ENCODE peak calls at places on chromosomes 4 and X, in ten cellular contexts. Z is uterus, X is K562, R is spleen, E is sigmoid colon, J is IMR-90, W is HCT116, U is A549, N is upper lobe of left lung, Y is heart left ventricle. P is an unnamed sample.

GRCh38 chr4:148444296-148445070 is 2.3 kb upstream of the NR3C2 start:
- DNase-seq in N (peak), Z (peak), R (peak), Y (peak), X (no peak), J (no peak), U (no peak), E (peak), W (no peak), P (peak)

GRCh38 chrX:107741318-107741813 is 34.2 kb downstream of the TSC22D3 start:
- DNase-seq in W (no peak), E (no peak), R (peak), X (no peak), U (no peak), N (no peak), Z (no peak), Y (no peak), J (no peak), P (no peak)

GRCh38 chr4:154560824-154561231 is 2.0 kb upstream of the FGB start:
- DNase-seq in Z (no peak), N (no peak), R (no peak), E (no peak), J (peak), X (no peak), Y (no peak), U (no peak), W (no peak), P (no peak)

GRCh38 chr4:101304916-101305315 is 42.4 kb downstream of the PPP3CA start:
- DNase-seq in N (no peak), W (no peak), Z (no peak), X (no peak), U (no peak), J (peak), E (no peak), Y (no peak), R (no peak), P (no peak)

GRCh38 chr4:178028481-178028880 is 586.2 kb upstream of the AGA start:
- DNase-seq in Y (no peak), R (no peak), N (no peak), J (no peak), X (peak), Z (no peak), E (no peak), U (no peak), W (no peak), P (no peak)

GRCh38 chr4:169665039-169665732 is 44.8 kb downstream of the CLCN3 start:
- DNase-seq in R (no peak), N (no peak), X (peak), Y (no peak), Z (no peak), E (no peak), U (no peak), W (no peak), J (no peak), P (peak)

GRCh38 chr4:151992301-151992700 is 231.5 kb upstream of the GATB start:
- DNase-seq in Y (no peak), W (no peak), E (no peak), X (no peak), Z (no peak), R (no peak), U (no peak), J (no peak), N (no peak), P (no peak)

GRCh38 chrX:52422884-52423283 is 54.1 kb downstream of the XAGE2 start:
- DNase-seq in X (no peak), W (no peak), Z (no peak), E (no peak), Y (no peak), U (no peak), R (no peak), J (peak), N (no peak), P (no peak)

GRCh38 chrX:14266702-14267101 is 237.0 kb upstream of the GEMIN8 start:
- DNase-seq in Y (no peak), R (no peak), Z (no peak), X (no peak), U (no peak), J (no peak), W (no peak), N (no peak), E (no peak), P (no peak)

GRCh38 chrX:108331126-108331909 is 106.9 kb downstream of the COL4A6 start:
- DNase-seq in R (no peak), Z (no peak), J (no peak), U (no peak), W (no peak), Y (no peak), X (no peak), E (no peak), N (no peak), P (no peak)

GRCh38 chr4:94390804-94391410 is 48.3 kb upstream of the HPGDS start:
- DNase-seq in R (no peak), Z (no peak), Y (no peak), E (no peak), N (no peak), J (peak), U (peak), X (no peak), W (no peak), P (peak)

GRCh38 chr4:110639207-110640092 is 16.6 kb upstream of the PITX2 start:
- DNase-seq in X (no peak), E (no peak), Y (no peak), R (no peak), W (no peak), N (no peak), J (no peak), Z (no peak), U (no peak), P (no peak)

GRCh38 chr4:153137677-153138630 is 66.3 kb upstream of the TRIM2 start:
- DNase-seq in N (no peak), J (no peak), R (no peak), Z (no peak), W (no peak), U (no peak), X (peak), E (no peak), Y (no peak), P (peak)

GRCh38 chrX:1511829-1512228 is 25.2 kb downstream of the P2RY8 start:
- DNase-seq in W (no peak), X (no peak), Y (no peak), R (no peak), N (no peak), Z (no peak), J (no peak), U (no peak), E (peak), P (no peak)

GRCh38 chr4:151808120-151808529 is 47.3 kb upstream of the GATB start:
- DNase-seq in W (peak), Y (no peak), E (no peak), R (no peak), X (no peak), N (no peak), J (peak), Z (no peak), U (no peak), P (no peak)

GRCh38 chr4:107989537-107990386 is at the start of gene HADH:
- DNase-seq in R (peak), E (peak), W (peak), Z (peak), N (peak), Y (peak), J (peak), U (peak), X (peak), P (peak)

GRCh38 chrX:106613277-106613676 is 1.5 kb downstream of the RADX start:
- DNase-seq in X (no peak), J (no peak), E (no peak), Z (no peak), R (no peak), W (no peak), U (no peak), N (no peak), Y (no peak), P (no peak)

GRCh38 chrX:6432211-6432610 is 102.7 kb downstream of the VCX3A start:
- DNase-seq in R (no peak), X (no peak), E (no peak), Y (no peak), Z (no peak), U (no peak), W (no peak), N (no peak), J (no peak), P (no peak)

GRCh38 chr4:56656346-56656643 is 24.8 kb downstream of the HOPX start:
- DNase-seq in X (peak), Y (no peak), U (no peak), N (peak), Z (peak), W (no peak), J (no peak), R (peak), E (no peak), P (peak)

GRCh38 chrX:130658310-130658709 is 244.7 kb downstream of the ENOX2 start:
- DNase-seq in Z (no peak), E (no peak), W (no peak), J (no peak), X (no peak), R (no peak), N (no peak), U (no peak), Y (no peak), P (no peak)

GRCh38 chrX:36534900-36535299 is 473.3 kb upstream of the FAM47C start:
- DNase-seq in R (no peak), W (no peak), Y (peak), N (no peak), X (no peak), U (no peak), J (no peak), E (no peak), Z (no peak), P (no peak)

GRCh38 chrX:101287402-101287801 is 3.7 kb downstream of the TAF7L start:
- DNase-seq in N (no peak), U (peak), J (peak), E (no peak), X (peak), R (no peak), Y (no peak), W (peak), Z (no peak), P (peak)

GRCh38 chrX:48747415-48748026 is 14.0 kb upstream of the GLOD5 start:
- DNase-seq in W (no peak), E (no peak), J (no peak), Z (no peak), N (no peak), U (no peak), X (no peak), R (no peak), Y (no peak), P (no peak)

GRCh38 chr4:128819082-128819742 is 9.7 kb downstream of the JADE1 start:
- DNase-seq in U (no peak), E (no peak), W (no peak), N (no peak), Y (no peak), R (no peak), X (peak), J (peak), Z (no peak), P (peak)

GRCh38 chr4:105765690-105766407 is 57.3 kb downstream of the GSTCD start:
- DNase-seq in X (peak), Y (no peak), R (no peak), Z (no peak), E (no peak), U (peak), W (peak), N (no peak), J (peak), P (no peak)

GRCh38 chr4:114286275-114286674 is 306.8 kb upstream of the ARSJ start:
- DNase-seq in W (no peak), Y (no peak), E (no peak), U (no peak), X (no peak), N (no peak), R (no peak), Z (no peak), J (peak), P (no peak)

GRCh38 chr4:663438-664428 is 10.3 kb downstream of the ATP5ME start:
- DNase-seq in J (no peak), U (no peak), X (no peak), N (peak), Z (no peak), W (no peak), Y (peak), R (peak), E (peak), P (peak)

GRCh38 chr4:52408471-52408870 is 250.6 kb downstream of the USP46 start:
- DNase-seq in Y (no peak), R (no peak), E (no peak), U (no peak), Z (no peak), J (no peak), W (no peak), X (no peak), N (no peak), P (no peak)

GRCh38 chrX:114581528-114582263 is 2.2 kb upstream of the HTR2C start:
- DNase-seq in Z (no peak), U (no peak), Y (no peak), J (no peak), R (no peak), W (no peak), E (no peak), X (no peak), N (no peak), P (no peak)

GRCh38 chrX:71118985-71119535 is 664 bp downstream of the MED12 start:
- DNase-seq in R (no peak), J (no peak), Z (no peak), X (peak), N (no peak), U (no peak), Y (no peak), E (no peak), W (no peak), P (peak)

GRCh38 chr4:124566030-124566429 is 146.5 kb downstream of the ANKRD50 start:
- DNase-seq in J (no peak), Y (no peak), E (no peak), X (no peak), R (no peak), U (no peak), Z (no peak), W (no peak), N (no peak), P (no peak)

GRCh38 chr4:154125340-154125739 is 336.5 kb upstream of the SFRP2 start:
- DNase-seq in X (no peak), R (no peak), Z (no peak), U (no peak), J (no peak), W (no peak), E (no peak), Y (no peak), N (no peak), P (no peak)

GRCh38 chrX:23819385-23820234 is 36.6 kb downstream of the SAT1 start:
- DNase-seq in Y (no peak), J (peak), X (no peak), W (no peak), U (no peak), Z (no peak), E (no peak), R (no peak), N (no peak), P (no peak)

GRCh38 chr4:152972821-152973613 is 36.9 kb downstream of the FHDC1 start:
- DNase-seq in R (peak), J (peak), Y (no peak), N (no peak), U (no peak), Z (peak), X (no peak), E (no peak), W (no peak), P (no peak)

GRCh38 chr4:88697588-88698329 is at the start of gene NAP1L5:
- DNase-seq in N (peak), X (peak), J (peak), R (peak), E (peak), Y (peak), Z (peak), U (peak), W (peak), P (peak)

DNA sequence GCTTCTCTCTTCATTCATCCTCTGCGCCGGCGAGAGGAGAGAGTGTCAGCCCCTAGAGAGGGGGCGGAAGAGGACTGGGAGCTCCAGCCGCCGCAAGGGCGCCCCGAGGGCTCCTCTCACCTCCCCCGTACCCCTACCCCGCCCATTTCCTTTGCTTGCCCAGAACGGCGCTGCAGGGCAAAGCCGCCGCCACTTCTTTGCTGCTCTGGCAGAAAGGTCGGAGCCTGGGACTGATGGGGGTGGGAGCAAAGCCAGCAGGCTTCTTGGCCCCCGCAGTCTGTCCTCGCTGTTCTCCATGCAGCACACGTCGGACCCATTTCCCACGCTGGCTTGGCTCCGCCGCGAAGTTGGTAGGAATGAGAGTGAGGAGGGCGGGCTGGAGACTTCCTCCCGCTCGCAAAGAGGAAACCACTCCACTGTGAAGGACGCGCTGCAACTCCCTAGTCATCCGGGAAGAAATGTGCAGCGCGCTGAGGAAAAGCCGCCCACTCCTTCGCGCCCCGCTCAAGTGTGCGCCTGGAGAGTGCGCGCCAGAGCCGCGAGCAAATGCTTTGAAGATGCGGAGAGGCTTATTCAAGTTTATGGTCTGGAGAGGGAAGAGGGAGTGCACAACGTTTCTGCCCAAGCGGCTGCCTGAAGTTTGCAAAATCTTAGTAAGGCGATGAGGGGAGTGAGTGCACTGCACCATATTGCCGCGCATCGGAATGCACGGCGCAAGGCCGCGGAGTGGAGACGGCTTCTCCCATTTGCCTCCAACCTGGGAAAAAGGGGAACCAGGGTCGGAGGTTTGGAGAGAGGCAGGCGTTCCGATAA is 2.8 kb upstream of the PCDH7 start:
- DNase-seq in R (peak), W (no peak), Z (peak), U (peak), Y (peak), J (peak), E (peak), N (peak), X (no peak), P (no peak)
- TF ChIP-seq POLR2A in R (no peak), W (no peak), Z (no peak), U (no peak), Y (no peak), J (no peak), E (no peak), N (no peak), X (no peak), P (no peak)

GRCh38 chrX:37685452-37686347 is at the start of gene XK:
- DNase-seq in Z (peak), Y (peak), E (peak), J (no peak), R (peak), N (peak), W (peak), X (peak), U (peak), P (peak)
- TF ChIP-seq POLR2A in Z (no peak), Y (no peak), E (peak), J (no peak), R (no peak), N (no peak), W (peak), X (peak), U (peak), P (peak)

GRCh38 chrX:118977424-118977823 is 3.0 kb downstream of the LONRF3 start:
- DNase-seq in X (no peak), N (no peak), Y (no peak), Z (no peak), W (no peak), R (no peak), U (no peak), J (no peak), E (no peak), P (no peak)
- TF ChIP-seq POLR2A in X (no peak), N (no peak), Y (no peak), Z (no peak), W (no peak), R (no peak), U (no peak), J (no peak), E (no peak), P (no peak)

GRCh38 chr4:173371292-173372192 is 788 bp downstream of the SAP30 start:
- DNase-seq in R (peak), E (peak), Z (peak), W (no peak), X (peak), Y (peak), N (peak), U (peak), J (peak), P (peak)
- TF ChIP-seq POLR2A in R (no peak), E (peak), Z (peak), W (no peak), X (no peak), Y (no peak), N (no peak), U (no peak), J (no peak), P (peak)

GRCh38 chr4:1800805-1801204 is 7.7 kb downstream of the FGFR3 start:
- DNase-seq in N (no peak), U (no peak), E (no peak), R (no peak), W (no peak), Y (no peak), Z (no peak), J (no peak), X (no peak), P (no peak)

GRCh38 chr4:1798530-1799363 is 5.7 kb downstream of the FGFR3 start:
- DNase-seq in U (no peak), X (no peak), Z (no peak), E (no peak), J (no peak), Y (no peak), R (no peak), W (no peak), N (no peak), P (no peak)

GRCh38 chr4:1799997-1800375 is 6.9 kb downstream of the FGFR3 start:
- DNase-seq in X (no peak), W (no peak), U (no peak), E (no peak), Z (no peak), R (no peak), Y (no peak), N (no peak), J (no peak), P (no peak)

GRCh38 chr4:1797861-1798529 is 4.9 kb downstream of the FGFR3 start:
- DNase-seq in W (no peak), E (no peak), N (no peak), R (no peak), X (no peak), U (no peak), Y (no peak), J (no peak), Z (no peak), P (no peak)

DNA sequence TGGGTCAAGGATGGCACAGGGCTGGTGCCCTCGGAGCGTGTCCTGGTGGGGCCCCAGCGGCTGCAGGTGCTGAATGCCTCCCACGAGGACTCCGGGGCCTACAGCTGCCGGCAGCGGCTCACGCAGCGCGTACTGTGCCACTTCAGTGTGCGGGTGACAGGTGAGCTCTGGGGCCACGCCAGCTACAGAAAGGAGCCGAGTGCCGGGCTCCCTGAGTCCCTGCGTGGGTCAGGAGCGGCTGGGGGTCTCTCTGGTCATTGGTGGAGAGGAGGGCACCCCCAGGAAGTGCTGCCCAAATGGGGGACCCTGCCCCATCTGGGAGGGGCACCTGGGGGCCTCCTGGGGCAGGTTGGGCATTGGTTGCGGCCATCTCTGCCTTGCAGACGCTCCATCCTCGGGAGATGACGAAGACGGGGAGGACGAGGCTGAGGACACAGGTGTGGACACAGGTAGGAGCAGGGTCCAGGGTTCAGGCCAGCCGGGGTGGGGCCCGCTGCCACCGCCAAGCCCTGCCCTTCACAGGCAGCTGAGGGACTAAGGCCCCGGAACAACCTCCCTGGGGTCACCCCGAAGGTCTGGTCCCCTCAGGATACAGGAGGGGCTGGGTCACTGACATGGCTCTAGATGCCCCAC is 6.4 kb downstream of the FGFR3 start:
- DNase-seq in U (no peak), R (no peak), E (no peak), Y (no peak), N (no peak), W (no peak), Z (no peak), J (no peak), X (no peak), P (no peak)
- TF ChIP-seq POLR2A in U (no peak), R (no peak), E (no peak), Y (no peak), N (no peak), W (no peak), Z (no peak), J (no peak), X (no peak), P (no peak)

P was measured in erythroblast.